ENCODE peak calls at places on chromosomes 4 and X, in four cellular contexts. S, A, I and E are unnamed samples. For H3K9me3 and H3K4me1, the result is how much of the 10 kb centered on the place peaks cover.

GRCh38 chr4:109155682-109156243 is 146.7 kb downstream of the COL25A1 start:
- DNase-seq in A (no peak), I (no peak), S (no peak), E (no peak)

GRCh38 chrX:149499766-149500165 is 5.3 kb downstream of the IDS start:
- DNase-seq in S (no peak), I (no peak), A (no peak), E (no peak)

GRCh38 chr4:153326513-153326912 is 18.0 kb upstream of the MND1 start:
- DNase-seq in I (no peak), A (no peak), S (peak), E (no peak)

GRCh38 chr4:47373729-47374128 is 89.8 kb downstream of the COMMD8 start:
- DNase-seq in A (no peak), I (no peak), S (no peak), E (no peak)

GRCh38 chr4:6008092-6008551 is 10.1 kb downstream of the C4orf50 start:
- DNase-seq in S (no peak), A (no peak), I (peak), E (no peak)

GRCh38 chr4:124431663-124432192 is 280.8 kb downstream of the ANKRD50 start:
- DNase-seq in A (no peak), S (no peak), I (no peak), E (no peak)

GRCh38 chr4:25290490-25291067 is 22.0 kb upstream of the ZCCHC4 start:
- DNase-seq in A (no peak), I (no peak), S (no peak), E (no peak)

GRCh38 chrX:133726211-133726630 is 259.2 kb downstream of the GPC3 start:
- DNase-seq in A (no peak), I (no peak), S (no peak), E (no peak)

GRCh38 chr4:93359609-93360008 is 468.9 kb upstream of the ATOH1 start:
- DNase-seq in S (no peak), A (no peak), I (no peak), E (no peak)

GRCh38 chr4:180860136-180860720 is 1383.0 kb upstream of the TENM3 start:
- DNase-seq in I (no peak), S (no peak), A (no peak), E (no peak)

GRCh38 chr4:135354876-135355275 is 1153.3 kb upstream of the PABPC4L start:
- DNase-seq in S (no peak), A (no peak), I (no peak), E (no peak)

GRCh38 chr4:129261584-129261983 is 165.6 kb downstream of the C4orf33 start:
- DNase-seq in A (no peak), I (no peak), S (no peak), E (no peak)

GRCh38 chrX:133171962-133172708 is 46.0 kb downstream of the TFDP3 start:
- DNase-seq in A (no peak), I (no peak), S (no peak), E (no peak)

GRCh38 chr4:6198768-6199343 is 1.5 kb downstream of the JAKMIP1 start:
- DNase-seq in I (no peak), S (no peak), A (no peak), E (no peak)

GRCh38 chrX:119411959-119412358 is 12.8 kb downstream of the SLC25A43 start:
- DNase-seq in I (peak), S (no peak), A (no peak), E (no peak)

GRCh38 chr4:92969650-92970370 is 666.0 kb downstream of the GRID2 start:
- DNase-seq in S (no peak), I (no peak), A (no peak), E (no peak)

GRCh38 chrX:113384628-113385027 is 544.0 kb upstream of the AMOT start:
- DNase-seq in A (no peak), I (no peak), S (peak), E (no peak)

GRCh38 chr4:100525689-100526088 is 7.9 kb upstream of the EMCN start:
- DNase-seq in I (no peak), A (no peak), S (no peak), E (no peak)

GRCh38 chr4:141455651-141456050 is 180.7 kb upstream of the IL15 start:
- DNase-seq in I (no peak), A (no peak), S (no peak), E (no peak)

GRCh38 chrX:68114573-68115199 is 318.6 kb downstream of the OPHN1 start:
- DNase-seq in S (no peak), A (no peak), I (no peak), E (no peak)

GRCh38 chrX:14837155-14837554 is 35.7 kb downstream of the FANCB start:
- DNase-seq in A (no peak), S (no peak), I (no peak), E (no peak)

GRCh38 chr4:76943790-76944189 is 5.8 kb upstream of the SEPTIN11 start:
- DNase-seq in I (peak), S (no peak), A (no peak), E (peak)

GRCh38 chr4:89661490-89661889 is 175.5 kb downstream of the SNCA start:
- DNase-seq in I (no peak), A (no peak), S (no peak), E (no peak)

GRCh38 chr4:40214038-40214437 is 17.2 kb downstream of the RHOH start:
- DNase-seq in I (no peak), A (peak), S (no peak), E (no peak)

GRCh38 chr4:125776146-125776545 is 461.4 kb downstream of the FAT4 start:
- DNase-seq in S (no peak), I (no peak), A (no peak), E (no peak)

GRCh38 chrX:56794404-56794803 is 65.4 kb downstream of the NBDY start:
- DNase-seq in A (no peak), I (no peak), S (no peak), E (no peak)

GRCh38 chr4:13700196-13701140 is 72.9 kb upstream of the BOD1L1 start:
- DNase-seq in A (no peak), S (no peak), I (no peak), E (no peak)

GRCh38 chr4:101345596-101346311 is 1.6 kb downstream of the PPP3CA start:
- DNase-seq in I (peak), S (peak), A (peak), E (peak)

GRCh38 chr4:130238121-130238520 is 1142.2 kb downstream of the C4orf33 start:
- DNase-seq in A (no peak), I (no peak), S (no peak), E (no peak)

GRCh38 chr4:153409412-153409811 is 56.7 kb upstream of the TMEM131L start:
- DNase-seq in A (no peak), I (peak), S (peak), E (no peak)

GRCh38 chr4:118351851-118352827 is 664 bp downstream of the PRSS12 start:
- DNase-seq in S (peak), I (no peak), A (no peak), E (no peak)

GRCh38 chr4:86960557-86960959 is 25.7 kb downstream of the AFF1 start:
- DNase-seq in A (no peak), S (no peak), I (peak), E (no peak)

GRCh38 chr4:86959588-86960500 is 25.0 kb downstream of the AFF1 start:
- DNase-seq in A (no peak), I (no peak), S (no peak), E (no peak)

GRCh38 chr4:86955888-86956451 is 21.2 kb downstream of the AFF1 start:
- DNase-seq in S (no peak), A (no peak), I (no peak), E (no peak)

GRCh38 chr4:86961103-86961502 is 26.3 kb downstream of the AFF1 start:
- DNase-seq in A (no peak), S (no peak), I (no peak), E (no peak)

GRCh38 chr4:86957214-86957613 is 22.4 kb downstream of the AFF1 start:
- DNase-seq in S (no peak), I (no peak), A (no peak), E (no peak)
- H3K27ac ChIP-seq in S (no peak), I (no peak), A (no peak), E (no peak)

GRCh38 chrX:82451725-82452124 is 1056.4 kb upstream of the POU3F4 start:
- DNase-seq in A (no peak), I (no peak), S (no peak), E (no peak)
- H3K9me3 ChIP-seq in A (under half), I (under half), S (under half), E (under half)

DNA sequence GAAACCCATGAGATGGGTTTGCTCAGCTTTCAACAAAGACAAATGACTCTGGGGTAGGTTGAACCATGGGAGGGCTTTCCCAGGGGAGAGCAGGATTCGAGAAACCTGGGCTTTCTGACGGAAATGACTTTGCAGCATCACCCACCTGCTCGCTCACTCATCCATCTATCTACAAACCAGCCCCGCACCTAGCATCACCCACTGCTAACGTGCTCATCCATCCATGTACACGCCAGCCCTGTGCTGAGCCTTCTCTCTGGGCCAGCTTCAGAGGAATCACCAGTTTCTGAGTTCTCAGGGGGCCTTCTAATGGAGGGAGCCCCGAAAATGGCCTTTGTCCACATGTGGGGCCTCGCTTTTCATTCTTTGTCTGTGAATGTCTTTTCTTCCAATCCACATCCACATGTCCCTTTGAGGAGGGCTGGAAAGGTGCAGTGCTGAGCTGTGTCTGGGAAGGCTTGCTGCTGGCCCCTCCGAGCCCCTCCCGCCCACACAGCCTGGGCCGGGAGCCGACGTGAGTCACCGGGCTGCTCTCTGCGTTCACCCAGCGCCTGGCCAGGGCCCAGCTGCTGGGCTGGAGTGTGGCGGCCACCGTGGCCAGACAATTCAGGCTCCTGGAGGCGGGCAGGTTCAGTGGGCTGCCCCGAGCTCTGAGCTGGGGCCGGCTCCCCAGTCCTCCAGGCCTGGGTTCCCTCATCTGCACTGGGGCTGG is 14.7 kb downstream of the SORCS2 start:
- DNase-seq in A (no peak), I (peak), S (peak), E (peak)
- H3K4me1 ChIP-seq in A (under half), I (under half), S (under half), E (under half)

DNA sequence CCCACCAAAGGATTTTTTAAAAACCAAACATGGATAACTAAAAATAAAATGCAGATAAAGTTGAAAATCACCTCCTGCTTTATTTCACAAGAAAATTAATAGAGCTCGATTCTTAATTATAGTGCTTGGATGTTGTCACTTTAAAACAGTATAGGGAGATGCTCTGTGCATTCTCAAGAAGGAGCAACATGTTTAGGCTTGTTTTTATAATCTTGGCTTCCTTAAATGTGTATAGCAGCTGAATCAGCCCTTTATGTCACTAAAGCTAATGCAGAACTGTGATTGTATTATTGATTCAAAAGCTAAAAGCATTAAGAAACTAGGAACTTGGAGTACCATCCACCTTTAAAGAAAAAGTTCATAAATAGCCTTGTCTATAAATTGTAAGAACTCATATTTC is 12.9 kb downstream of the UTP3 start:
- DNase-seq in S (no peak), I (no peak), A (no peak), E (no peak)
- H3K27ac ChIP-seq in S (no peak), I (no peak), A (no peak), E (no peak)

DNA sequence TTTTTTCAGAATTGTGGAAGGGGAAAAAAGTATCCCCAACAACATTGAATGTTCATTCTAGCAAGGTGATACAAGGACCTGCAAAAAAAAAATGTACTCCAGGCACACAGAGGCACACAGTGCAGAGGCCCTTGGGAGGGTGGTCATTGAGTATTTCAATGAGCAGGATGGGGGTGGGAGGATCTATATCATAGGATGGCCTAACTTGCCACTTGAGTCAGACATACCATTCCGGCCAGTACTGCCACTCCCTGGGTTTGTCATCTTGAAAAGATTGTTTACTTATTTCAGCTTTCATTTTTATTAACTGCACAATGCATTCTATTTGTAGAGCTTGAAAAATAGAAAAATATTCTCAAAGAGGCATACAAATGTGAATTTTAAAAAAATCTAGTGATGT is 18.7 kb downstream of the ZNF595 start:
- DNase-seq in I (no peak), S (no peak), A (no peak), E (no peak)
- H3K9me3 ChIP-seq in I (under half), S (under half), A (half or more), E (half or more)

DNA sequence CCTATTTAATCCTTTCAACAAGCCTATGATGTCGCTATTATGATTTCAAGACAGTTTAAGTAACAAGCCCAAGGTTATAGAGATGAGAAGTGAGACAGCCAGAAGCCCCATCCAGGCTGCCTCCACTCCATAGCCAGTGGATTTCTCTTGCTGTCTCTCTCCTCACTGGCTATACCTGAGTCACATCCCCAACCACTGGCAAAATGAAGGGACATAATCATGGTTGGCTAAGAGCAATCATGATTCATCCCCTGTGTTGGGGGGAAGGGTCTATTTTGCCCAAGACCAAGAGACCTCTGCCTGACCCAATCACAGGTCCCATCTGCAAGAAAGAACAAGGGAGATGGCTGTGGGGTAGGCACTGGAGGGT is 334.9 kb upstream of the GATB start:
- DNase-seq in I (no peak), A (no peak), S (no peak), E (no peak)
- H3K4me1 ChIP-seq in I (under half), A (half or more), S (under half), E (under half)

GRCh38 chrX:22081475-22082092 is 49.5 kb downstream of the PHEX start:
- DNase-seq in S (peak), I (peak), A (peak), E (peak)
- H3K27ac ChIP-seq in S (no peak), I (no peak), A (no peak), E (no peak)

GRCh38 chr4:3036131-3036952 is 38.0 kb downstream of the HTT-AS start:
- DNase-seq in I (peak), S (no peak), A (no peak), E (no peak)

GRCh38 chr4:3037957-3038451 is 36.3 kb downstream of the HTT-AS start:
- DNase-seq in I (no peak), A (no peak), S (no peak), E (peak)

GRCh38 chr4:3035249-3035648 is 39.1 kb downstream of the HTT-AS start:
- DNase-seq in S (no peak), A (no peak), I (no peak), E (no peak)

GRCh38 chr4:3034231-3034630 is 40.1 kb downstream of the HTT-AS start:
- DNase-seq in S (no peak), A (no peak), I (no peak), E (no peak)

DNA sequence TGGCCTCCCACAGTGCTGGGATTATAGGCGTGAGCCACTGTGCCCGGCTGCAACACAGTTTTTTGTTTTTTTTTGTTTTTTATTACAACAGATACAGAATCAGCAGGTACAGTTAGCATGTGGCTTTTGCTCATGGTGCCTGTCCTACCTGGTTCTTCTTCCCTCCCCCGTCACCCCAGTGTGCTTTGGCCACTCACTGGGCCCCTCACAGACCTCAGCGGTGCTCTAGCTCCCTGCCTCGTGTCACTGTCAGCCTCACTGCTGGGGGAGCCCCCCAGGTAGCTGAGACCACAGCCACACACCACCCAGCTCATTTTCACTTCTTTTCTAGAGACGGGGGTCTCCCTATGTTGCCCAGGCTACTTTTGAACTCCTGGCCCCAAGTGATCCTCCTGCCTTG is 38.7 kb downstream of the HTT-AS start:
- DNase-seq in I (no peak), S (no peak), A (no peak), E (no peak)
- H3K9me3 ChIP-seq in I (under half), S (under half), A (under half), E (under half)